ENCODE peak calls at places on chromosomes 16 and 17, in eight cellular contexts. S, X, U, K, B, M, Z and E are unnamed samples.

GRCh38 chr16:75236232-75236631 is 15.2 kb downstream of the BCAR1 start:
- DNase-seq in S (no peak), X (no peak), U (no peak), K (no peak), B (no peak), M (no peak), Z (no peak), E (no peak)

GRCh38 chr17:80119839-80120238 is 18.5 kb downstream of the GAA start:
- DNase-seq in S (no peak), X (no peak), U (no peak), K (no peak), B (no peak), M (no peak), Z (no peak), E (no peak)

GRCh38 chr17:35146214-35146833 is 1.3 kb upstream of the UNC45B start:
- DNase-seq in S (no peak), X (no peak), U (no peak), K (no peak), B (no peak), M (no peak), Z (no peak), E (no peak)

GRCh38 chr16:73888840-73889577 is 407.6 kb upstream of the PSMD7 start:
- DNase-seq in S (no peak), X (no peak), U (no peak), K (no peak), B (no peak), M (no peak), Z (no peak), E (no peak)

GRCh38 chr17:9959377-9959981 is 54.4 kb upstream of the RCVRN start:
- DNase-seq in S (peak), X (no peak), U (no peak), K (no peak), B (peak), M (no peak), Z (no peak), E (no peak)

GRCh38 chr17:12348476-12348875 is 317.2 kb upstream of the MYOCD start:
- DNase-seq in S (no peak), X (no peak), U (no peak), K (no peak), B (peak), M (no peak), Z (no peak), E (no peak)

GRCh38 chr17:48541574-48542113 is 3.3 kb downstream of the HOXB2 start:
- DNase-seq in S (peak), X (peak), U (peak), K (no peak), B (peak), M (no peak), Z (no peak), E (peak)

GRCh38 chr16:29678691-29679267 is at the start of gene QPRT:
- DNase-seq in S (peak), X (no peak), U (no peak), K (no peak), B (peak), M (no peak), Z (no peak), E (no peak)

GRCh38 chr17:67390646-67391480 is 13.8 kb downstream of the PITPNC1 start:
- DNase-seq in S (peak), X (peak), U (peak), K (no peak), B (peak), M (peak), Z (no peak), E (no peak)

GRCh38 chr17:80872999-80873951 is 118.4 kb upstream of the CHMP6 start:
- DNase-seq in S (no peak), X (no peak), U (no peak), K (no peak), B (no peak), M (no peak), Z (no peak), E (no peak)

GRCh38 chr16:87278191-87279093 is 38.8 kb downstream of the C16orf95 start:
- DNase-seq in S (peak), X (no peak), U (peak), K (peak), B (peak), M (no peak), Z (no peak), E (peak)

GRCh38 chr17:75036643-75037268 is 10.0 kb downstream of the ATP5PD start:
- DNase-seq in S (peak), X (peak), U (peak), K (no peak), B (peak), M (peak), Z (peak), E (peak)

GRCh38 chr17:63701477-63702222 is 1.7 kb upstream of the LIMD2 start:
- DNase-seq in S (peak), X (peak), U (peak), K (no peak), B (no peak), M (peak), Z (peak), E (no peak)

GRCh38 chr16:2768403-2769089 is 8.5 kb downstream of the ELOB start:
- DNase-seq in S (no peak), X (no peak), U (no peak), K (no peak), B (no peak), M (no peak), Z (no peak), E (no peak)